ENCODE peak calls at places on chromosomes 6 and 20, in ten cellular contexts. U, V, H, E, W, K, P, R, D and C are unnamed samples.

GRCh38 chr20:8724884-8725283 is 344.0 kb upstream of the PLCB4 start:
- DNase-seq in H (no peak), P (no peak), W (no peak), U (no peak), K (no peak), D (no peak), R (no peak), V (no peak), E (no peak), C (no peak)

GRCh38 chr6:34992353-34992752 is 103.3 kb downstream of the ANKS1A start:
- DNase-seq in U (no peak), V (no peak), W (no peak), P (no peak), R (no peak), E (no peak), K (no peak), D (no peak), H (no peak), C (no peak)

GRCh38 chr6:37731888-37732287 is 34.2 kb upstream of the MDGA1 start:
- DNase-seq in P (no peak), D (no peak), U (peak; percentile 23), V (no peak), H (no peak), K (no peak), R (no peak), W (no peak), E (no peak), C (no peak)

GRCh38 chr6:92043782-92044181 is 1375.6 kb downstream of the EPHA7 start:
- DNase-seq in K (no peak), E (no peak), U (no peak), V (no peak), H (no peak), W (no peak), D (no peak), P (no peak), R (no peak), C (no peak)

GRCh38 chr20:64236137-64237088 is 19.1 kb upstream of the PCMTD2 start:
- DNase-seq in K (no peak), E (no peak), P (no peak), V (no peak), H (no peak), D (no peak), U (no peak), R (no peak), W (no peak), C (no peak)

GRCh38 chr6:1705183-1705582 is 95.5 kb downstream of the FOXC1 start:
- DNase-seq in V (no peak), E (no peak), R (no peak), W (no peak), K (no peak), D (no peak), P (no peak), U (no peak), H (no peak), C (no peak)

GRCh38 chr6:83176256-83176655 is 16.8 kb downstream of the PGM3 start:
- DNase-seq in K (no peak), R (no peak), W (no peak), U (no peak), D (no peak), E (no peak), H (no peak), P (no peak), V (no peak), C (no peak)

GRCh38 chr6:143579703-143580102 is 68.2 kb upstream of the FUCA2 start:
- DNase-seq in V (no peak), U (no peak), E (no peak), D (no peak), H (no peak), R (peak; percentile 73), K (peak; percentile 91), W (no peak), P (peak; percentile 87), C (peak; percentile 65)

GRCh38 chr6:106247293-106247692 is 78.3 kb downstream of the ATG5 start:
- DNase-seq in U (no peak), D (no peak), P (no peak), R (no peak), W (no peak), H (no peak), V (no peak), E (no peak), K (peak; percentile 77), C (peak; percentile 31)

GRCh38 chr20:53708129-53708968 is 114.7 kb upstream of the ZNF217 start:
- DNase-seq in K (peak; percentile 91), E (no peak), W (no peak), P (peak; percentile 66), R (no peak), U (peak; percentile 27), V (no peak), D (no peak), H (no peak), C (peak; percentile 87)

GRCh38 chr20:2219481-2220006 is 76.3 kb upstream of the TGM3 start:
- DNase-seq in H (no peak), E (no peak), W (no peak), R (no peak), U (no peak), K (no peak), V (no peak), D (no peak), P (no peak), C (no peak)

GRCh38 chr6:135163440-135163738 is 17.7 kb upstream of the MYB start:
- DNase-seq in K (no peak), W (no peak), D (no peak), E (no peak), U (peak; percentile 59), P (no peak), H (no peak), R (no peak), V (no peak), C (no peak)

GRCh38 chr20:2207770-2208097 is 88.1 kb upstream of the TGM3 start:
- DNase-seq in D (no peak), R (no peak), P (no peak), K (no peak), U (no peak), V (no peak), E (no peak), W (no peak), H (no peak), C (no peak)

GRCh38 chr20:63963348-63963741 is 6.4 kb downstream of the ZNF512B start:
- DNase-seq in V (no peak), W (no peak), K (no peak), R (no peak), H (no peak), E (no peak), P (no peak), U (no peak), D (no peak), C (no peak)

GRCh38 chr6:6700421-6700820 is 111.9 kb downstream of the LY86 start:
- DNase-seq in H (no peak), P (no peak), V (no peak), K (no peak), R (no peak), D (no peak), U (no peak), E (no peak), W (no peak), C (no peak)

GRCh38 chr6:106551155-106551554 is 78.1 kb downstream of the RTN4IP1 start:
- DNase-seq in P (no peak), U (no peak), V (no peak), W (no peak), K (no peak), E (no peak), R (no peak), H (no peak), D (no peak), C (no peak)

GRCh38 chr20:44019638-44020335 is 105.1 kb downstream of the TOX2 start:
- DNase-seq in H (no peak), W (peak; percentile 7), K (no peak), D (no peak), V (peak; percentile 11), U (peak; percentile 40), P (no peak), R (no peak), E (no peak), C (no peak)

GRCh38 chr6:49736017-49736508 is 8.1 kb downstream of the CRISP3 start:
- DNase-seq in W (no peak), V (no peak), E (no peak), U (no peak), K (no peak), P (no peak), R (no peak), D (no peak), H (no peak), C (no peak)

GRCh38 chr20:14986026-14986655 is 648.7 kb upstream of the FLRT3 start:
- DNase-seq in P (no peak), H (no peak), V (no peak), U (no peak), W (no peak), K (peak; percentile 5), D (no peak), R (no peak), E (no peak), C (no peak)

GRCh38 chr20:61784801-61785566 is 280.7 kb downstream of the TAF4 start:
- DNase-seq in P (no peak), U (no peak), V (no peak), K (no peak), R (no peak), W (no peak), D (no peak), E (no peak), H (no peak), C (no peak)

GRCh38 chr6:140462495-140463311 is 1088.3 kb upstream of the CITED2 start:
- DNase-seq in V (no peak), R (no peak), K (peak; percentile 54), U (no peak), W (no peak), H (no peak), D (no peak), E (no peak), P (peak; percentile 76), C (no peak)

GRCh38 chr20:21342656-21343345 is 39.7 kb downstream of the XRN2 start:
- DNase-seq in R (no peak), H (no peak), P (no peak), U (no peak), K (no peak), D (no peak), E (no peak), V (no peak), W (no peak), C (no peak)

GRCh38 chr6:39909701-39910100 is 24.6 kb downstream of the MOCS1 start:
- DNase-seq in R (no peak), H (no peak), K (no peak), D (no peak), U (no peak), W (no peak), P (no peak), V (no peak), E (no peak), C (no peak)

GRCh38 chr6:5950448-5950847 is 56.3 kb downstream of the NRN1 start:
- DNase-seq in W (no peak), R (no peak), V (no peak), E (no peak), U (peak; percentile 4), K (peak; percentile 35), P (no peak), D (no peak), H (no peak), C (no peak)

GRCh38 chr6:137715589-137716045 is 151.4 kb upstream of the TNFAIP3 start:
- DNase-seq in P (no peak), D (no peak), U (peak; percentile 94), K (peak; percentile 5), W (peak; percentile 8), E (no peak), H (no peak), V (peak; percentile 35), R (no peak), C (no peak)